ENCODE peak calls at places on chromosomes 5 and 9, in four cellular contexts. F is IMR-90, K is mesendoderm, Q is H1. C is an unnamed sample.

GRCh38 chr9:1747568-1747967 is 267.6 kb upstream of the SMARCA2 start:
- DNase-seq in Q (no peak), F (no peak), K (no peak), C (no peak)

GRCh38 chr9:14251146-14252071 is 62.5 kb downstream of the NFIB start:
- DNase-seq in K (peak; percentile 93), Q (no peak), F (peak; percentile 68), C (no peak)

GRCh38 chr5:141483842-141484241 is 988 bp upstream of the PCDHGC4 start:
- DNase-seq in Q (no peak), K (peak; percentile 78), F (no peak), C (peak; percentile 43)

GRCh38 chr9:3954950-3955670 is 344.8 kb downstream of the GLIS3 start:
- DNase-seq in F (peak; percentile 55), Q (no peak), K (peak; percentile 40), C (no peak)

GRCh38 chr9:8284835-8285234 is 485.3 kb upstream of the DMAC1 start:
- DNase-seq in F (no peak), K (no peak), Q (no peak), C (no peak)

GRCh38 chr5:159444441-159445082 is 114.3 kb upstream of the IL12B start:
- DNase-seq in Q (no peak), F (peak; percentile 69), K (peak; percentile 78), C (peak; percentile 30)

GRCh38 chr5:151148583-151148982 is 9.0 kb downstream of the ANXA6 start:
- DNase-seq in Q (no peak), F (no peak), K (no peak), C (no peak)

GRCh38 chr9:113520109-113520642 is 56.6 kb downstream of the RGS3 start:
- DNase-seq in K (no peak), Q (no peak), F (peak; percentile 20), C (no peak)

GRCh38 chr9:131826966-131827525 is 87.2 kb upstream of the RAPGEF1 start:
- DNase-seq in F (no peak), K (no peak), Q (no peak), C (no peak)

GRCh38 chr5:33939863-33940262 is 3.7 kb downstream of the RXFP3 start:
- DNase-seq in F (peak; percentile 47), K (no peak), Q (no peak), C (no peak)

GRCh38 chr9:110842169-110842568 is 173.6 kb downstream of the MUSK start:
- DNase-seq in K (peak; percentile 81), Q (no peak), F (no peak), C (peak; percentile 36)

GRCh38 chr9:77475641-77476473 is 172.3 kb downstream of the GNA14 start:
- DNase-seq in Q (no peak), F (peak; percentile 28), K (no peak), C (no peak)

GRCh38 chr9:130885422-130886375 is 10.9 kb downstream of the QRFP start:
- DNase-seq in Q (no peak), K (no peak), F (no peak), C (no peak)

GRCh38 chr5:90866915-90867715 is 308.5 kb downstream of the ADGRV1 start:
- DNase-seq in Q (no peak), K (peak; percentile 63), F (peak; percentile 8), C (no peak)

GRCh38 chr9:103681435-103681834 is 412.7 kb upstream of the SMC2 start:
- DNase-seq in K (no peak), F (no peak), Q (no peak), C (no peak)

GRCh38 chr5:10825897-10826644 is 65.0 kb upstream of the DAP start:
- DNase-seq in K (peak; percentile 59), Q (peak; percentile 54), F (no peak), C (no peak)

GRCh38 chr5:79792518-79792917 is 102.9 kb downstream of the CMYA5 start:
- DNase-seq in K (no peak), Q (no peak), F (no peak), C (no peak)

GRCh38 chr5:178668579-178668978 is 41.7 kb upstream of the CLK4 start:
- DNase-seq in Q (no peak), F (no peak), K (no peak), C (no peak)

GRCh38 chr5:24222866-24223265 is 421.9 kb downstream of the CDH10 start:
- DNase-seq in F (peak; percentile 5), Q (no peak), K (no peak), C (no peak)

GRCh38 chr5:33736510-33736909 is 155.3 kb downstream of the ADAMTS12 start:
- DNase-seq in F (peak; percentile 95), Q (no peak), K (no peak), C (no peak)

GRCh38 chr5:150642567-150642927 is 2.1 kb downstream of the SYNPO start:
- DNase-seq in F (peak; percentile 88), K (peak; percentile 87), Q (no peak), C (no peak)

GRCh38 chr5:111929892-111930291 is 172.9 kb upstream of the NREP start:
- DNase-seq in K (peak; percentile 28), F (peak; percentile 92), Q (no peak), C (no peak)

GRCh38 chr9:77163889-77164288 is 13.4 kb upstream of the VPS13A start:
- DNase-seq in F (peak; percentile 58), Q (no peak), K (no peak), C (no peak)

GRCh38 chr5:142095035-142095434 is 13.5 kb upstream of the NDFIP1 start:
- DNase-seq in K (no peak), Q (no peak), F (no peak), C (no peak)

GRCh38 chr5:98827161-98827560 is 53.7 kb downstream of the RGMB start:
- DNase-seq in K (peak; percentile 57), F (peak; percentile 62), Q (no peak), C (no peak)

GRCh38 chr9:109742759-109743388 is 37.1 kb upstream of the PALM2AKAP2 start:
- DNase-seq in Q (no peak), K (peak; percentile 44), F (no peak), C (no peak)

GRCh38 chr9:130997925-130998595 is 10.9 kb upstream of the LAMC3 start:
- DNase-seq in K (peak; percentile 91), F (peak; percentile 54), Q (peak; percentile 99), C (peak; percentile 92)

GRCh38 chr5:139895647-139896046 is 100.0 kb downstream of the PSD2 start:
- DNase-seq in Q (no peak), K (no peak), F (no peak), C (no peak)

GRCh38 chr5:138458353-138458752 is 6.9 kb upstream of the EGR1 start:
- DNase-seq in F (no peak), K (no peak), Q (no peak), C (no peak)

GRCh38 chr5:132465095-132465707 is 25.4 kb downstream of the IRF1 start:
- DNase-seq in Q (no peak), K (peak; percentile 46), F (no peak), C (no peak)

GRCh38 chr5:54701179-54701578 is 183.6 kb downstream of the SNX18 start:
- DNase-seq in Q (no peak), K (peak; percentile 91), F (peak; percentile 99), C (no peak)

GRCh38 chr9:33044677-33045282 is 19.7 kb downstream of the DNAJA1 start:
- DNase-seq in Q (no peak), F (no peak), K (peak; percentile 74), C (peak; percentile 71)

GRCh38 chr5:36631575-36632362 is 25.4 kb downstream of the SLC1A3 start:
- DNase-seq in Q (no peak), F (no peak), K (no peak), C (no peak)

GRCh38 chr5:141618030-141618803 is 583 bp downstream of the DIAPH1 start:
- DNase-seq in K (peak; percentile 92), F (peak; percentile 13), Q (peak; percentile 76), C (peak; percentile 72)

GRCh38 chr9:82012255-82012654 is 23.7 kb downstream of the SPATA31D1 start:
- DNase-seq in Q (no peak), K (no peak), F (no peak), C (no peak)
- H4K5ac ChIP-seq in Q (no peak overlapping the region), K (no peak overlapping the region), F (no peak overlapping the region), C (no peak overlapping the region)

DNA sequence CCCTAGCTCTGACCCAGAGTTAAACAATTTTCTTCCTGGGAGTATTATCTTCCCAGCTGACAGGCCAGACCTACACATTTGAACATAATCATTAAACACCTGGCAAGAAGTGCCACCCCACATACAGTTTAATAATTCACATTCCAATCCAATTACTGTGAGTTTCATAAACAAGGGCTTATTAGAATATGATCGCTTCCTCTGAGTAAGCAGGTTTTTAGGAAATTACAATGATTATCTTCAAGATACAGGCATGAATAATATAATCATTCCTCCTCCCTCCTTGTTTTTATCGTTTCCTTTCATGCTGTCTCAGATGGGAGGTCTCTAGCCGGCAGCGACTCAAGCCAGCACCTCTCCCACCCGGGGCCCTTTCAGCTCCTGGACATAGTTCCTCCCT is 15.8 kb upstream of the KIF4B start:
- DNase-seq in F (peak; percentile 11), K (no peak), Q (no peak), C (no peak)
- H3K27ac ChIP-seq in F (no peak overlapping the region), K (no peak overlapping the region), Q (no peak overlapping the region), C (no peak overlapping the region)

DNA sequence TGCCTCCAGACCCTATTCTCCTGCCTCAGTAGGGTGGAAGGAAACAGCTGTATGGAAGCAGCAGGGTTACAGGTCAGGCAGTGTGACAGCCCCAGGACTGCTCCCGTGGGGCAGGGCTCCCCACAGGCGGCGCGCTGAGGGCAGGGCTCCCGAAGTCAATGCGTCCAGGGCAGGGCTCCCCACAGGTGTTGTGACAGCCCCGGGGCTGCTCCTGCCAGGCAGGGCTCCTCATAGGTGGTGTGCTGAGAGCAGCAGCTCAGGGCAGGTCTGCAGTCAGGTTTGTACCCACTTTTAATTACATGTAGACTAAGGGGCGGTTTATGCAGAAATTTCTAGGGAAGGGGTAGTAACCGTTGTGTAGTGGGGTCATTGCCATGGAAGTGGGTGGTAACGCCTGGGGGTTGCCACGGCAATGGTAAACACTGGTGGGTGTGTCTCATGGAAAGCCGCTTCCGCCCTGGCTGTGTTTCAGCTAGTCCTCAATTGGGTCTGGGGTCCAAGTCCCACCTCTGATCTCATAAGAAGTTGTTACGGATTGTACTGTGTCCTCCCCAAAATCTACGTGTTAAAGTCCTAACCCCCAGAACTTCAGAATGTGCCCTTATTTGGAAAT is 16.7 kb upstream of the TERT start:
- DNase-seq in F (no peak), Q (no peak), K (no peak), C (no peak)
- H4K5ac ChIP-seq in F (no peak overlapping the region), Q (no peak overlapping the region), K (no peak overlapping the region), C (no peak overlapping the region)

GRCh38 chr9:121295662-121296191 is 27.8 kb downstream of the GSN start:
- DNase-seq in F (no peak), K (no peak), Q (no peak), C (no peak)
- H3K27ac ChIP-seq in F (no peak overlapping the region), K (no peak overlapping the region), Q (no peak overlapping the region), C (no peak overlapping the region)

GRCh38 chr5:69217154-69217731 is 17.4 kb upstream of the CDK7 start:
- DNase-seq in Q (no peak), F (no peak), K (no peak), C (no peak)
- H4K5ac ChIP-seq in Q (no peak overlapping the region), F (peak overlapping the region; percentile 42), K (no peak overlapping the region), C (no peak overlapping the region)

DNA sequence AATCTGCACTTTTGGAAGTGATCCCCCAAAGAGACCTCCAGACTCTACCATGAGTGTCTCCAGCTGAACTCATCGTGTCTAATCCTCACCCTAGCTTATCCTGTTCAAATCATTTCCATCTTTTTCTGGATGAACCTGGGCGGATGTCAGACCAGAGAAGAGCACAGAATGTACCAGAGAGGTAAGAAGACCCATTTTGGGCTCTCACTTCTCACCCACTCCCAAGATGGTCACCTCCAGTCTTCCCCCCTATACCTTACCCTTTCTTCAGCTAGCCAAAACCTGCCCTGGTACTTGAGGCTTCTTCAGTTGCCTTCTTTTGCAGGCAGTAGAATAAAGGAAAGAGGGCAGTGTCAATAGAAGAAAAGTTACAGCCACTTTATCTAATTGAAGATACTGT is 27.9 kb upstream of the ANXA2R start:
- DNase-seq in Q (no peak), K (no peak), F (no peak), C (no peak)
- H3K27ac ChIP-seq in Q (no peak overlapping the region), K (no peak overlapping the region), F (peak overlapping the region; percentile 88), C (no peak overlapping the region)

GRCh38 chr9:105328872-105329728 is 84.6 kb downstream of the SLC44A1 start:
- DNase-seq in Q (no peak), K (peak; percentile 69), F (no peak), C (no peak)
- H4K5ac ChIP-seq in Q (no peak overlapping the region), K (no peak overlapping the region), F (no peak overlapping the region), C (no peak overlapping the region)

C was measured in H9.